ENCODE peak calls at places on chromosome 22, in seven cellular contexts. G, C, Y, W, R, F and Z are unnamed samples.

GRCh38 chr22:44304354-44304753 is 8.4 kb downstream of the SHISAL1 start:
- DNase-seq in G (no peak), C (no peak), Y (no peak), W (no peak), R (no peak), F (no peak), Z (no peak)

GRCh38 chr22:32005453-32005852 is 37.6 kb upstream of the SLC5A1 start:
- DNase-seq in G (no peak), C (no peak), Y (no peak), W (no peak), R (no peak), F (no peak), Z (no peak)

GRCh38 chr22:40325315-40325714 is 21.0 kb upstream of the ADSL start:
- DNase-seq in G (no peak), C (peak; percentile 71), Y (no peak), W (no peak), R (no peak), F (peak; percentile 13), Z (no peak)

GRCh38 chr22:41780714-41781507 is 19.6 kb upstream of the CCDC134 start:
- DNase-seq in G (no peak), C (peak; percentile 73), Y (no peak), W (peak; percentile 73), R (no peak), F (peak; percentile 97), Z (no peak)

GRCh38 chr22:42533638-42533977 is 14.0 kb upstream of the RRP7A start:
- DNase-seq in G (no peak), C (no peak), Y (no peak), W (no peak), R (no peak), F (no peak), Z (no peak)

GRCh38 chr22:41366323-41367014 is 15.3 kb upstream of the TEF start:
- DNase-seq in G (no peak), C (no peak), Y (no peak), W (no peak), R (no peak), F (no peak), Z (no peak)

GRCh38 chr22:40855960-40856512 is 403 bp downstream of the ST13 start:
- DNase-seq in G (peak; percentile 78), C (no peak), Y (no peak), W (peak; percentile 82), R (peak; percentile 11), F (peak; percentile 45), Z (no peak)

GRCh38 chr22:42316988-42317387 is 46.5 kb upstream of the TCF20 start:
- DNase-seq in G (no peak), C (peak; percentile 47), Y (no peak), W (no peak), R (peak; percentile 51), F (peak; percentile 26), Z (no peak)

GRCh38 chr22:50014053-50014501 is 1.5 kb upstream of the IL17REL start:
- DNase-seq in G (no peak), C (no peak), Y (no peak), W (peak; percentile 71), R (no peak), F (no peak), Z (no peak)

GRCh38 chr22:45262931-45263789 is 21.6 kb upstream of the UPK3A start:
- DNase-seq in G (no peak), C (no peak), Y (peak; percentile 21), W (peak; percentile 76), R (no peak), F (peak; percentile 93), Z (no peak)

GRCh38 chr22:49012695-49013094 is 815.0 kb downstream of the BRD1 start:
- DNase-seq in G (no peak), C (no peak), Y (no peak), W (peak; percentile 42), R (no peak), F (no peak), Z (no peak)

GRCh38 chr22:21013742-21014201 is 1.2 kb upstream of the P2RX6 start:
- DNase-seq in G (no peak), C (no peak), Y (no peak), W (no peak), R (no peak), F (no peak), Z (no peak)

GRCh38 chr22:47987885-47988515 is 1225.5 kb downstream of the TBC1D22A start:
- DNase-seq in G (no peak), C (no peak), Y (no peak), W (no peak), R (no peak), F (peak; percentile 19), Z (no peak)

GRCh38 chr22:46091277-46091977 is 58.9 kb upstream of the PPARA start:
- DNase-seq in G (no peak), C (no peak), Y (no peak), W (no peak), R (no peak), F (no peak), Z (no peak)

GRCh38 chr22:21446128-21446826 is 20.9 kb upstream of the TMEM191C start:
- DNase-seq in G (no peak), C (no peak), Y (no peak), W (peak; percentile 67), R (peak; percentile 3), F (no peak), Z (no peak)

GRCh38 chr22:47460870-47461269 is 698.4 kb downstream of the TBC1D22A start:
- DNase-seq in G (no peak), C (no peak), Y (no peak), W (no peak), R (no peak), F (no peak), Z (no peak)

GRCh38 chr22:21074092-21074715 is 28.5 kb downstream of the LRRC74B start:
- DNase-seq in G (peak; percentile 27), C (no peak), Y (no peak), W (no peak), R (no peak), F (no peak), Z (peak; percentile 21)

GRCh38 chr22:50150161-50151129 is 20.1 kb upstream of the PANX2 start:
- DNase-seq in G (no peak), C (no peak), Y (no peak), W (no peak), R (no peak), F (no peak), Z (no peak)

GRCh38 chr22:43004362-43005035 is 10.4 kb downstream of the PACSIN2 start:
- DNase-seq in G (no peak), C (no peak), Y (no peak), W (peak; percentile 55), R (no peak), F (no peak), Z (peak; percentile 36)

GRCh38 chr22:23533771-23534191 is 46.3 kb downstream of the IGLL1 start:
- DNase-seq in G (no peak), C (no peak), Y (no peak), W (no peak), R (no peak), F (no peak), Z (no peak)

GRCh38 chr22:34015642-34016041 is 95.4 kb upstream of the LARGE1 start:
- DNase-seq in G (no peak), C (no peak), Y (no peak), W (no peak), R (no peak), F (no peak), Z (no peak)

GRCh38 chr22:26169312-26170111 is at the start of gene SEZ6L:
- DNase-seq in G (peak; percentile 70), C (no peak), Y (peak; percentile 24), W (peak; percentile 75), R (no peak), F (peak; percentile 9), Z (no peak)

GRCh38 chr22:40401532-40401931 is 31.1 kb downstream of the SGSM3 start:
- DNase-seq in G (no peak), C (peak; percentile 51), Y (no peak), W (peak; percentile 32), R (no peak), F (no peak), Z (no peak)